ENCODE peak calls at places on chromosomes 7 and 10, in eight cellular contexts. I is neural progenitor cell, K is omental fat pad, Q is AG09309, O is endothelial cell, C is GM23338, X is WERI-Rb-1, Y is PC-9. H is an unnamed sample.

GRCh38 chr10:6083523-6084475 is 5.0 kb upstream of the RBM17 start:
- DNase-seq in I (no peak), K (no peak), Q (no peak), O (no peak), C (no peak), X (no peak), Y (no peak), H (no peak)

GRCh38 chr7:148754912-148755311 is 56.2 kb downstream of the CUL1 start:
- DNase-seq in I (no peak), K (no peak), Q (no peak), O (no peak), C (no peak), X (no peak), Y (no peak), H (no peak)

GRCh38 chr7:36344618-36345017 is 45.0 kb upstream of the ANLN start:
- DNase-seq in I (no peak), K (no peak), Q (no peak), O (no peak), C (no peak), X (no peak), Y (no peak), H (no peak)

GRCh38 chr10:25933653-25934608 is at the start of gene MYO3A:
- DNase-seq in I (peak), K (no peak), Q (no peak), O (peak), C (peak), X (peak), Y (no peak), H (peak)

GRCh38 chr10:75525067-75525466 is 93.6 kb downstream of the LRMDA start:
- DNase-seq in I (no peak), K (no peak), Q (no peak), O (no peak), C (no peak), X (no peak), Y (no peak), H (no peak)

GRCh38 chr10:10233256-10233655 is 784.4 kb upstream of the CELF2 start:
- DNase-seq in I (no peak), K (no peak), Q (no peak), O (no peak), C (no peak), X (no peak), Y (no peak), H (no peak)

GRCh38 chr7:45456747-45457146 is 117.4 kb upstream of the ADCY1 start:
- DNase-seq in I (no peak), K (no peak), Q (no peak), O (no peak), C (no peak), X (no peak), Y (no peak), H (no peak)

GRCh38 chr7:57354679-57355338 is 95.2 kb upstream of the ZNF716 start:
- DNase-seq in I (no peak), K (no peak), Q (no peak), O (no peak), C (no peak), X (no peak), Y (no peak), H (no peak)

GRCh38 chr10:81814842-81815241 is 60.2 kb upstream of the NRG3 start:
- DNase-seq in I (no peak), K (no peak), Q (no peak), O (no peak), C (no peak), X (no peak), Y (no peak), H (no peak)

GRCh38 chr7:148941598-148942280 is 57.6 kb upstream of the EZH2 start:
- DNase-seq in I (peak), K (no peak), Q (no peak), O (peak), C (peak), X (peak), Y (peak), H (peak)

GRCh38 chr10:85623758-85624157 is 742.8 kb downstream of the GRID1 start:
- DNase-seq in I (no peak), K (no peak), Q (no peak), O (no peak), C (no peak), X (no peak), Y (no peak), H (no peak)

GRCh38 chr10:128147669-128148068 is 21.4 kb upstream of the MKI67 start:
- DNase-seq in I (no peak), K (no peak), Q (peak), O (no peak), C (no peak), X (no peak), Y (no peak), H (no peak)

GRCh38 chr7:140060788-140061606 is 1.8 kb downstream of the PARP12 start:
- DNase-seq in I (no peak), K (no peak), Q (no peak), O (no peak), C (no peak), X (no peak), Y (no peak), H (no peak)

GRCh38 chr7:42926204-42926603 is 5.8 kb downstream of the PSMA2 start:
- DNase-seq in I (no peak), K (no peak), Q (no peak), O (no peak), C (no peak), X (no peak), Y (no peak), H (no peak)

GRCh38 chr7:5426226-5426475 is 2.5 kb upstream of the TNRC18 start:
- DNase-seq in I (no peak), K (no peak), Q (no peak), O (no peak), C (no peak), X (no peak), Y (peak), H (no peak)

GRCh38 chr10:26642896-26643653 is 54.4 kb upstream of the PDSS1 start:
- DNase-seq in I (no peak), K (no peak), Q (no peak), O (no peak), C (peak), X (no peak), Y (no peak), H (no peak)

GRCh38 chr10:58839771-58840170 is 327.1 kb downstream of the BICC1 start:
- DNase-seq in I (no peak), K (no peak), Q (no peak), O (no peak), C (no peak), X (no peak), Y (no peak), H (no peak)

GRCh38 chr10:44930904-44931620 is 19.9 kb downstream of the TMEM72 start:
- DNase-seq in I (no peak), K (no peak), Q (no peak), O (no peak), C (no peak), X (no peak), Y (no peak), H (no peak)

GRCh38 chr10:29691564-29692064 is 56.8 kb upstream of the SVIL start:
- DNase-seq in I (no peak), K (no peak), Q (peak), O (no peak), C (no peak), X (peak), Y (no peak), H (no peak)

GRCh38 chr10:93435621-93436385 is 46.3 kb downstream of the MYOF start:
- DNase-seq in I (peak), K (no peak), Q (no peak), O (no peak), C (peak), X (no peak), Y (peak), H (no peak)

GRCh38 chr7:1725766-1726630 is 55.9 kb downstream of the ELFN1 start:
- DNase-seq in I (no peak), K (no peak), Q (no peak), O (no peak), C (no peak), X (no peak), Y (no peak), H (no peak)

GRCh38 chr10:116737582-116738358 is 4.6 kb downstream of the HSPA12A start:
- DNase-seq in I (no peak), K (no peak), Q (no peak), O (peak), C (peak), X (peak), Y (no peak), H (no peak)

GRCh38 chr7:100189061-100189460 is 11.3 kb downstream of the STAG3 start:
- DNase-seq in I (no peak), K (no peak), Q (no peak), O (no peak), C (no peak), X (no peak), Y (no peak), H (no peak)

GRCh38 chr7:28239823-28240204 is 59.2 kb upstream of the JAZF1 start:
- DNase-seq in I (no peak), K (no peak), Q (no peak), O (no peak), C (no peak), X (no peak), Y (no peak), H (no peak)

GRCh38 chr10:22720667-22721066 is 6.3 kb upstream of the PIP4K2A start:
- DNase-seq in I (no peak), K (no peak), Q (no peak), O (no peak), C (no peak), X (no peak), Y (no peak), H (no peak)

GRCh38 chr10:62638062-62638477 is 166.4 kb upstream of the ADO start:
- DNase-seq in I (no peak), K (no peak), Q (no peak), O (no peak), C (no peak), X (no peak), Y (no peak), H (no peak)

GRCh38 chr10:90871279-90871760 is 454 bp upstream of the RPP30 start:
- DNase-seq in I (peak), K (no peak), Q (no peak), O (peak), C (peak), X (peak), Y (peak), H (peak)

GRCh38 chr10:30560326-30560725 is 69.2 kb downstream of the LYZL2 start:
- DNase-seq in I (no peak), K (no peak), Q (no peak), O (no peak), C (no peak), X (no peak), Y (no peak), H (no peak)

GRCh38 chr7:37410305-37411209 is 38.1 kb downstream of the ELMO1 start:
- DNase-seq in I (peak), K (no peak), Q (no peak), O (no peak), C (no peak), X (no peak), Y (no peak), H (no peak)

GRCh38 chr10:86064219-86064618 is 302.4 kb downstream of the GRID1 start:
- DNase-seq in I (no peak), K (no peak), Q (no peak), O (no peak), C (no peak), X (no peak), Y (no peak), H (no peak)

GRCh38 chr7:26500749-26501352 is 209.2 kb downstream of the SNX10 start:
- DNase-seq in I (peak), K (no peak), Q (peak), O (no peak), C (peak), X (no peak), Y (peak), H (no peak)

GRCh38 chr10:69318087-69318996 is 40.0 kb downstream of the HK1 start:
- DNase-seq in I (peak), K (no peak), Q (peak), O (peak), C (peak), X (peak), Y (peak), H (peak)

GRCh38 chr10:49086889-49087288 is 28.4 kb downstream of the VSTM4 start:
- DNase-seq in I (no peak), K (no peak), Q (no peak), O (no peak), C (no peak), X (no peak), Y (no peak), H (no peak)

GRCh38 chr10:49091450-49092210 is 23.7 kb downstream of the VSTM4 start:
- DNase-seq in I (no peak), K (no peak), Q (no peak), O (no peak), C (no peak), X (no peak), Y (no peak), H (no peak)

GRCh38 chr10:49089789-49090595 is 25.3 kb downstream of the VSTM4 start:
- DNase-seq in I (no peak), K (no peak), Q (no peak), O (no peak), C (no peak), X (no peak), Y (no peak), H (no peak)

GRCh38 chr10:49090696-49091338 is 24.5 kb downstream of the VSTM4 start:
- DNase-seq in I (no peak), K (no peak), Q (no peak), O (no peak), C (no peak), X (no peak), Y (no peak), H (no peak)

DNA sequence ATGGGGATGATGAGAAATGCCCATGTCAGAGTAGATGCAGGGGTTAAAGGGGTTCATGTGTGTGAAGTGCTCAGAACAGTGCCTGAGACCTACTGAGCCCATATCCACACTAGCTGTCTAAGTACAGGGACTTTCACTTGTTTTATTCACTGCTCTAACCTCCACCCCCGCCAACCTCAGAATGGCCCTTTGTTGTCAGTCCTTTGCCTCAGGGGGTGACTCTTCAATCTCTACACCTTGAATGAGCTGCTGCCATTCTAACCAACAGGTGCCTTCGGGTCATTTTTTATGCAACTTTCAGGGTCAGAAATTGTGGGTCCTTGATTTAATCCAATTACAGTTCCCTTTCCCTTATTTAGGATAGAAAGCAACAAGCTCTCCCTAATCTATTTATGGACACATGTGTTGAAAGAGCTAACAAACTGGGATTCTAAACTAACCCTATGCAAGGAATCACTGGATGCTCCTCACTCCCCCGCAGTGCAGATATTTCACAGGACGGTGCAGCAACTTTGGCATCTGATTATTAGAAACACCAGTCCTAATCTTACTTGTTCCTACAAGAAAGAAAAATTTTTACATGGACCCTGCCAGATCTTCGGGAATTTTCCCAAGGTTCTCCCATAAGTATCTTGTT is 26.1 kb downstream of the VSTM4 start:
- DNase-seq in I (no peak), K (no peak), Q (no peak), O (no peak), C (no peak), X (no peak), Y (no peak), H (no peak)
- TF ChIP-seq CTCF in I (no peak), K (no peak), Q (no peak), O (no peak), C (no peak), X (no peak), Y (no peak), H (no peak)

GRCh38 chr10:209357-209756 is 74.1 kb downstream of the ZMYND11 start:
- DNase-seq in I (no peak), K (no peak), Q (no peak), O (no peak), C (peak), X (no peak), Y (no peak), H (no peak)
- TF ChIP-seq CTCF in I (peak), K (no peak), Q (peak), O (no peak), C (no peak), X (no peak), Y (peak), H (peak)

GRCh38 chr7:70419816-70420215 is 712.1 kb upstream of the GALNT17 start:
- DNase-seq in I (peak), K (no peak), Q (no peak), O (no peak), C (no peak), X (no peak), Y (no peak), H (no peak)

GRCh38 chr7:70416611-70417010 is 715.3 kb upstream of the GALNT17 start:
- DNase-seq in I (no peak), K (no peak), Q (no peak), O (no peak), C (no peak), X (no peak), Y (no peak), H (no peak)

GRCh38 chr7:70414368-70414767 is 717.6 kb upstream of the GALNT17 start:
- DNase-seq in I (no peak), K (no peak), Q (no peak), O (no peak), C (no peak), X (no peak), Y (no peak), H (no peak)

GRCh38 chr7:70415179-70415972 is 716.6 kb upstream of the GALNT17 start:
- DNase-seq in I (no peak), K (no peak), Q (no peak), O (no peak), C (no peak), X (no peak), Y (no peak), H (no peak)

DNA sequence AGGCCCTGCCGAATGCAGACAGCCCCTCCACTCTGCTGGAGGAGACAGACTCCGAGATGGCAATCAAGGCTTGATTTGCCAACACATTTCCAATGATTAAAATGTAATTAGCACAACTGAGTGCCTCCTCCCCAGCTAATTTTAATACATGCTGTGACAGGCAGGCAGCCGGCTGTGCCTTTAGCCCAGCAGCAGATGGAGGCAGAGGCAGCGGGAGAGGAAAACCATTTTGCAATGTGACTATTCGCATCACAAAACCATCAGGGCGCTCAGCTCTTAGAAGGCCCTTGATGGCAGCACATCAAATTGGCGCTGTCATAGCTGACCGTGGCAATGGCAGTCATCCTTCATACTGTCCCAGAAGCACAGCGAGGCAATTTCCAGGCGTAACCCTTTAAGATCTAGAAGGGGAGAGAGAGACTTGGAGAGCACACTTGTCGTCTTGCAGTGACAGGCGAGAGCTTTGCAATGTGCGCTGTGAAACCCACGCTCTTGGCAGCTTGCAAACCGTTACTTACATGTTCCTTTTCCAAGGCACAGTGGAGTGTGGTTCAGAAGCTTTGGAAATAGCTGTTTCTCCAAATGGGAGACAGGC is 714.8 kb upstream of the GALNT17 start:
- DNase-seq in I (peak), K (no peak), Q (no peak), O (no peak), C (peak), X (peak), Y (no peak), H (no peak)
- TF ChIP-seq CTCF in I (peak), K (no peak), Q (no peak), O (no peak), C (peak), X (no peak), Y (no peak), H (no peak)

GRCh38 chr7:81460646-81461045 is 309.2 kb downstream of the HGF start:
- DNase-seq in I (no peak), K (no peak), Q (no peak), O (no peak), C (no peak), X (no peak), Y (no peak), H (no peak)

GRCh38 chr7:81460228-81460627 is 309.6 kb downstream of the HGF start:
- DNase-seq in I (no peak), K (no peak), Q (no peak), O (no peak), C (no peak), X (no peak), Y (no peak), H (no peak)

GRCh38 chr7:81462672-81463071 is 307.2 kb downstream of the HGF start:
- DNase-seq in I (no peak), K (no peak), Q (peak), O (no peak), C (no peak), X (no peak), Y (no peak), H (no peak)

GRCh38 chr7:81459485-81459884 is 310.4 kb downstream of the HGF start:
- DNase-seq in I (no peak), K (no peak), Q (no peak), O (no peak), C (no peak), X (no peak), Y (no peak), H (no peak)

GRCh38 chr7:81457858-81458522 is 311.9 kb downstream of the HGF start:
- DNase-seq in I (no peak), K (no peak), Q (peak), O (no peak), C (peak), X (no peak), Y (peak), H (no peak)
- TF ChIP-seq CTCF in I (peak), K (no peak), Q (peak), O (peak), C (no peak), X (peak), Y (peak), H (peak)

GRCh38 chr7:154856737-154857136 is 146.2 kb downstream of the PAXIP1 start:
- DNase-seq in I (no peak), K (no peak), Q (no peak), O (no peak), C (no peak), X (no peak), Y (no peak), H (no peak)
- TF ChIP-seq CTCF in I (no peak), K (no peak), Q (no peak), O (no peak), C (no peak), X (no peak), Y (no peak), H (no peak)

GRCh38 chr10:47225928-47226645 is 73.9 kb upstream of the GDF10 start:
- DNase-seq in I (no peak), K (no peak), Q (no peak), O (no peak), C (no peak), X (no peak), Y (no peak), H (no peak)

GRCh38 chr10:47223236-47223635 is 76.8 kb upstream of the GDF10 start:
- DNase-seq in I (no peak), K (no peak), Q (no peak), O (no peak), C (no peak), X (no peak), Y (no peak), H (no peak)

GRCh38 chr10:47230482-47230881 is 69.5 kb upstream of the GDF10 start:
- DNase-seq in I (no peak), K (no peak), Q (no peak), O (no peak), C (no peak), X (no peak), Y (no peak), H (no peak)

GRCh38 chr10:47222461-47222860 is 77.5 kb upstream of the GDF10 start:
- DNase-seq in I (no peak), K (no peak), Q (no peak), O (no peak), C (no peak), X (no peak), Y (no peak), H (no peak)

GRCh38 chr10:47225186-47225927 is 74.6 kb upstream of the GDF10 start:
- DNase-seq in I (no peak), K (no peak), Q (no peak), O (no peak), C (peak), X (no peak), Y (no peak), H (no peak)
- TF ChIP-seq CTCF in I (no peak), K (no peak), Q (no peak), O (no peak), C (peak), X (no peak), Y (no peak), H (no peak)

DNA sequence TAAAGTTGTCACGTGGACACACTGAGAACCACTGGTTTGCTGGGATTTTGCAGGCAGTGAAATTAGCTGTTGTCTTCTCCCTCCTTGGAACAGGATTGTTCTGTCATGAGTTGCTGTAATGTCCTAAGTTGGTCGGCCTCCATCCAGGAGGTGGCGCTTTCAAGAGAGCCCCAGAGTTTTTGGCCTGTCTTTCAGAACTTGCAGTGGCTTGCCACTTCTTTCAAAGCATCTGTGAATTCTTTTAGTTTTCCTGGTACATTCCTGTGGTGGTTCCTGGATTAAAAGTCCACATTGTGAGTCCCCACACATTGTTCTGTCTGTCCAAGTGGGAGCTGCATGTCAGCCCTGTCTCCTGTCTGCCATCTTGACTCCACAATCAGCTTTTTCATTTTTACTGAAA is 133.8 kb downstream of the PON1 start:
- DNase-seq in I (no peak), K (no peak), Q (no peak), O (no peak), C (peak), X (no peak), Y (no peak), H (no peak)
- TF ChIP-seq CTCF in I (peak), K (no peak), Q (peak), O (no peak), C (peak), X (no peak), Y (no peak), H (no peak)